ENCODE peak calls at places on chromosome 4, in nine cellular contexts. One of them, this sample, is unnamed. For H3K4me1, the result is how much of the 10 kb centered on the place peaks cover.

GRCh38 chr4:103012085-103012484 is 7.4 kb downstream of the SLC9B1 start:
- DNase-seq in SK-N-SH: no peak
- DNase-seq in pancreas: no peak
- DNase-seq in colonic mucosa: no peak
- DNase-seq in tibial artery: no peak
- DNase-seq in cardiac muscle cell: no peak
- DNase-seq in spleen: no peak
- DNase-seq in esophagus muscularis mucosa: no peak
- DNase-seq in transverse colon: no peak
- DNase-seq in this sample: no peak

GRCh38 chr4:154618708-154619315 is 6.4 kb upstream of the FGG start:
- DNase-seq in transverse colon: peak
- DNase-seq in esophagus muscularis mucosa: no peak
- DNase-seq in cardiac muscle cell: peak
- DNase-seq in spleen: no peak
- DNase-seq in tibial artery: no peak
- DNase-seq in colonic mucosa: peak
- DNase-seq in SK-N-SH: peak
- DNase-seq in pancreas: no peak
- DNase-seq in this sample: no peak

GRCh38 chr4:117817316-117817715 is 217.0 kb upstream of the NDST3 start:
- DNase-seq in tibial artery: no peak
- DNase-seq in transverse colon: no peak
- DNase-seq in pancreas: no peak
- DNase-seq in spleen: no peak
- DNase-seq in esophagus muscularis mucosa: no peak
- DNase-seq in SK-N-SH: no peak
- DNase-seq in cardiac muscle cell: no peak
- DNase-seq in colonic mucosa: no peak
- DNase-seq in this sample: no peak

GRCh38 chr4:156329779-156330178 is 376.1 kb upstream of the CTSO start:
- DNase-seq in SK-N-SH: no peak
- DNase-seq in pancreas: no peak
- DNase-seq in cardiac muscle cell: no peak
- DNase-seq in transverse colon: no peak
- DNase-seq in spleen: no peak
- DNase-seq in esophagus muscularis mucosa: no peak
- DNase-seq in colonic mucosa: no peak
- DNase-seq in tibial artery: no peak
- DNase-seq in this sample: no peak

GRCh38 chr4:76639292-76639691 is 204.3 kb downstream of the SHROOM3 start:
- DNase-seq in SK-N-SH: no peak
- DNase-seq in cardiac muscle cell: no peak
- DNase-seq in spleen: no peak
- DNase-seq in colonic mucosa: no peak
- DNase-seq in tibial artery: no peak
- DNase-seq in pancreas: no peak
- DNase-seq in transverse colon: no peak
- DNase-seq in esophagus muscularis mucosa: no peak
- DNase-seq in this sample: no peak

GRCh38 chr4:114603455-114603854 is 4.8 kb downstream of the UGT8 start:
- DNase-seq in spleen: no peak
- DNase-seq in tibial artery: no peak
- DNase-seq in cardiac muscle cell: no peak
- DNase-seq in esophagus muscularis mucosa: no peak
- DNase-seq in pancreas: no peak
- DNase-seq in colonic mucosa: no peak
- DNase-seq in transverse colon: peak
- DNase-seq in SK-N-SH: no peak
- DNase-seq in this sample: no peak

GRCh38 chr4:61068025-61068424 is 132.1 kb upstream of the ADGRL3 start:
- DNase-seq in colonic mucosa: no peak
- DNase-seq in esophagus muscularis mucosa: no peak
- DNase-seq in cardiac muscle cell: no peak
- DNase-seq in pancreas: no peak
- DNase-seq in transverse colon: no peak
- DNase-seq in tibial artery: no peak
- DNase-seq in SK-N-SH: no peak
- DNase-seq in spleen: no peak
- DNase-seq in this sample: no peak

GRCh38 chr4:189396435-189396834 is 544.2 kb upstream of the FRG1 start:
- DNase-seq in colonic mucosa: no peak
- DNase-seq in cardiac muscle cell: no peak
- DNase-seq in pancreas: no peak
- DNase-seq in transverse colon: no peak
- DNase-seq in SK-N-SH: no peak
- DNase-seq in esophagus muscularis mucosa: no peak
- DNase-seq in tibial artery: no peak
- DNase-seq in spleen: no peak
- DNase-seq in this sample: no peak

GRCh38 chr4:153589703-153590595 is 94.1 kb upstream of the TLR2 start:
- DNase-seq in pancreas: no peak
- DNase-seq in SK-N-SH: no peak
- DNase-seq in spleen: no peak
- DNase-seq in transverse colon: no peak
- DNase-seq in cardiac muscle cell: no peak
- DNase-seq in tibial artery: no peak
- DNase-seq in colonic mucosa: no peak
- DNase-seq in esophagus muscularis mucosa: no peak
- DNase-seq in this sample: no peak

GRCh38 chr4:122576261-122577188 is 44.3 kb downstream of the IL21 start:
- DNase-seq in pancreas: no peak
- DNase-seq in esophagus muscularis mucosa: no peak
- DNase-seq in transverse colon: no peak
- DNase-seq in spleen: no peak
- DNase-seq in tibial artery: no peak
- DNase-seq in cardiac muscle cell: peak
- DNase-seq in SK-N-SH: peak
- DNase-seq in colonic mucosa: no peak
- DNase-seq in this sample: no peak

GRCh38 chr4:27176400-27176799 is 315.8 kb downstream of the STIM2 start:
- DNase-seq in transverse colon: peak
- DNase-seq in esophagus muscularis mucosa: no peak
- DNase-seq in colonic mucosa: peak
- DNase-seq in spleen: no peak
- DNase-seq in pancreas: no peak
- DNase-seq in cardiac muscle cell: peak
- DNase-seq in SK-N-SH: peak
- DNase-seq in tibial artery: no peak
- DNase-seq in this sample: peak

GRCh38 chr4:1758306-1759121 is 34.6 kb upstream of the FGFR3 start:
- DNase-seq in spleen: no peak
- DNase-seq in cardiac muscle cell: no peak
- DNase-seq in transverse colon: no peak
- DNase-seq in esophagus muscularis mucosa: no peak
- DNase-seq in pancreas: no peak
- DNase-seq in tibial artery: no peak
- DNase-seq in colonic mucosa: no peak
- DNase-seq in SK-N-SH: no peak
- DNase-seq in this sample: no peak
- H3K4me1 ChIP-seq in spleen: half or more
- H3K4me1 ChIP-seq in cardiac muscle cell: under half
- H3K4me1 ChIP-seq in transverse colon: under half
- H3K4me1 ChIP-seq in esophagus muscularis mucosa: under half
- H3K4me1 ChIP-seq in pancreas: under half
- H3K4me1 ChIP-seq in tibial artery: under half
- H3K4me1 ChIP-seq in colonic mucosa: under half
- H3K4me1 ChIP-seq in SK-N-SH: under half
- H3K4me1 ChIP-seq in this sample: under half

GRCh38 chr4:48131736-48132135 is 2.3 kb downstream of the TXK start:
- DNase-seq in colonic mucosa: no peak
- DNase-seq in esophagus muscularis mucosa: no peak
- DNase-seq in tibial artery: no peak
- DNase-seq in transverse colon: no peak
- DNase-seq in SK-N-SH: no peak
- DNase-seq in cardiac muscle cell: no peak
- DNase-seq in pancreas: no peak
- DNase-seq in spleen: no peak
- DNase-seq in this sample: no peak
- H3K4me1 ChIP-seq in colonic mucosa: under half
- H3K4me1 ChIP-seq in esophagus muscularis mucosa: under half
- H3K4me1 ChIP-seq in tibial artery: under half
- H3K4me1 ChIP-seq in transverse colon: under half
- H3K4me1 ChIP-seq in SK-N-SH: under half
- H3K4me1 ChIP-seq in cardiac muscle cell: under half
- H3K4me1 ChIP-seq in pancreas: under half
- H3K4me1 ChIP-seq in spleen: under half
- H3K4me1 ChIP-seq in this sample: under half

DNA sequence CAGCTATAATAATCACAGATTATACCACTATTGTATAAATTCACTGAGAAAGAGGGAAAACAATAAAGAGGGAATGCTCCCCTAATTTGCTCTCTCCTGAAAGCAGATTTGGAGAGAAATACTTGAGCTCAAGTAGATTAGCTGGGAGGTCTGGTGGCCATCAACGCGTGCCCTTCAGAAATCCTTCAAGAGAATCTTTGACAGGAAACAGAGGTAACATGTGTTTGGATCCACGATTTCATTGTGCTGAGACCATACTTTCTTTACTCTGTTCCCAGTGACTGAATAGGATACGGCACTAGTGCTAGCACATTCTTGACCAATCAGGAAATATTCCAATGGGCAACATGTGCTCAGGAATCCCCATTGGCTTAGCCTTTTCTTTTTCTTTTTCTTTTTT is 1395.3 kb downstream of the RAPGEF2 start:
- DNase-seq in esophagus muscularis mucosa: no peak
- DNase-seq in tibial artery: no peak
- DNase-seq in SK-N-SH: no peak
- DNase-seq in pancreas: no peak
- DNase-seq in spleen: no peak
- DNase-seq in cardiac muscle cell: peak
- DNase-seq in transverse colon: no peak
- DNase-seq in colonic mucosa: no peak
- DNase-seq in this sample: no peak
- H3K4me1 ChIP-seq in esophagus muscularis mucosa: under half
- H3K4me1 ChIP-seq in tibial artery: under half
- H3K4me1 ChIP-seq in SK-N-SH: under half
- H3K4me1 ChIP-seq in pancreas: under half
- H3K4me1 ChIP-seq in spleen: under half
- H3K4me1 ChIP-seq in cardiac muscle cell: under half
- H3K4me1 ChIP-seq in transverse colon: under half
- H3K4me1 ChIP-seq in colonic mucosa: under half
- H3K4me1 ChIP-seq in this sample: under half

GRCh38 chr4:8353912-8354453 is 84.4 kb downstream of the HTRA3 start:
- DNase-seq in transverse colon: peak
- DNase-seq in colonic mucosa: no peak
- DNase-seq in spleen: no peak
- DNase-seq in cardiac muscle cell: no peak
- DNase-seq in SK-N-SH: no peak
- DNase-seq in tibial artery: peak
- DNase-seq in pancreas: no peak
- DNase-seq in esophagus muscularis mucosa: no peak
- DNase-seq in this sample: no peak

GRCh38 chr4:8356856-8357255 is 83.7 kb downstream of the ACOX3 start:
- DNase-seq in tibial artery: no peak
- DNase-seq in spleen: no peak
- DNase-seq in cardiac muscle cell: no peak
- DNase-seq in transverse colon: no peak
- DNase-seq in colonic mucosa: no peak
- DNase-seq in pancreas: no peak
- DNase-seq in esophagus muscularis mucosa: no peak
- DNase-seq in SK-N-SH: no peak
- DNase-seq in this sample: no peak

GRCh38 chr4:8355864-8356565 is 84.5 kb downstream of the ACOX3 start:
- DNase-seq in pancreas: peak
- DNase-seq in transverse colon: no peak
- DNase-seq in tibial artery: peak
- DNase-seq in cardiac muscle cell: no peak
- DNase-seq in SK-N-SH: no peak
- DNase-seq in spleen: no peak
- DNase-seq in colonic mucosa: no peak
- DNase-seq in esophagus muscularis mucosa: no peak
- DNase-seq in this sample: no peak

GRCh38 chr4:8353158-8353495 is 83.6 kb downstream of the HTRA3 start:
- DNase-seq in spleen: no peak
- DNase-seq in cardiac muscle cell: no peak
- DNase-seq in esophagus muscularis mucosa: no peak
- DNase-seq in tibial artery: peak
- DNase-seq in transverse colon: no peak
- DNase-seq in SK-N-SH: no peak
- DNase-seq in pancreas: no peak
- DNase-seq in colonic mucosa: no peak
- DNase-seq in this sample: no peak

DNA sequence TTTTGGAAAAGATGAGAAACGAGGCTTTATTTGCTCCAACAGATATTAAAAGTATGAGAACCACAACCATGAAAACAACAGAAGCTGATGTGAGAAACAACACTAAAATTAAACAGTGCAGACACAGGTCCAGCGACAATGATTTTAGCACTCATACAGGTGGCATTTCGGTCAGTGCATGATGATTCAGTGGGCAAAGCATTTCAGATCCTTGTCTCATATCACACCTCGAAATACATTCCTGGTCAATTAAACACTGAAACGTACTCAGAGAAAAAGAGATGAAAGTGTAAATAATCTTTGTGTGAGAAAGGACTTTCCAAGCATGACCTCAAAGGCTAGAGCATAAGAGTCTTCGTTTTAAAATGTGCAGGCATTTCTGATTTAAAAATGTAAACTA is 85.2 kb downstream of the ACOX3 start:
- DNase-seq in tibial artery: no peak
- DNase-seq in esophagus muscularis mucosa: no peak
- DNase-seq in transverse colon: no peak
- DNase-seq in colonic mucosa: no peak
- DNase-seq in SK-N-SH: no peak
- DNase-seq in spleen: no peak
- DNase-seq in cardiac muscle cell: no peak
- DNase-seq in pancreas: no peak
- DNase-seq in this sample: no peak
- H3K4me1 ChIP-seq in tibial artery: under half
- H3K4me1 ChIP-seq in esophagus muscularis mucosa: half or more
- H3K4me1 ChIP-seq in transverse colon: under half
- H3K4me1 ChIP-seq in colonic mucosa: under half
- H3K4me1 ChIP-seq in SK-N-SH: under half
- H3K4me1 ChIP-seq in spleen: under half
- H3K4me1 ChIP-seq in cardiac muscle cell: under half
- H3K4me1 ChIP-seq in pancreas: under half
- H3K4me1 ChIP-seq in this sample: under half

DNA sequence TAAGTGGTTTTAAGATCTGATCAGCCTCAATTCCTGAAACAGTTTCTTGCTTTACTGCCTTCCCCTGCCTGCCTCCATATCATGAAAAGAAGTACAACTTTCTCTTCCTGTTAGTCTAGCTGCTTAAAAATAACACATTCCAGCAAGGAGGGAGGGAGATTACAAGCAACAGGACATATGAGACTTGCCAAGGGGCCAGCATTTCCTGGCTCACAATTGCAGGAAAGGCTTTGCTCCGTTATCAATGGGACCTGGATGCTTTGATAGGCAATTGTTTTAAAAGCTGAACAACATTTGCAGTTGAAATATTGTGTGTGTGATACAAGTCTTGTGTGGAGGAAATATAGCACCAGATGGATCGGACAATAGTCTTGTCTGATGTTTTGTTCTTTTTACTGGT is 425.0 kb downstream of the FAT4 start:
- DNase-seq in tibial artery: no peak
- DNase-seq in colonic mucosa: no peak
- DNase-seq in SK-N-SH: no peak
- DNase-seq in transverse colon: no peak
- DNase-seq in cardiac muscle cell: peak
- DNase-seq in pancreas: no peak
- DNase-seq in esophagus muscularis mucosa: no peak
- DNase-seq in spleen: no peak
- DNase-seq in this sample: no peak
- H3K4me1 ChIP-seq in tibial artery: under half
- H3K4me1 ChIP-seq in colonic mucosa: under half
- H3K4me1 ChIP-seq in SK-N-SH: under half
- H3K4me1 ChIP-seq in transverse colon: under half
- H3K4me1 ChIP-seq in cardiac muscle cell: under half
- H3K4me1 ChIP-seq in pancreas: under half
- H3K4me1 ChIP-seq in esophagus muscularis mucosa: under half
- H3K4me1 ChIP-seq in spleen: under half
- H3K4me1 ChIP-seq in this sample: under half

GRCh38 chr4:1722551-1723071 is 1.3 kb downstream of the TACC3 start:
- DNase-seq in colonic mucosa: no peak
- DNase-seq in tibial artery: peak
- DNase-seq in SK-N-SH: peak
- DNase-seq in esophagus muscularis mucosa: no peak
- DNase-seq in transverse colon: no peak
- DNase-seq in spleen: peak
- DNase-seq in pancreas: peak
- DNase-seq in cardiac muscle cell: no peak
- DNase-seq in this sample: peak
- H3K4me1 ChIP-seq in colonic mucosa: under half
- H3K4me1 ChIP-seq in tibial artery: under half
- H3K4me1 ChIP-seq in SK-N-SH: under half
- H3K4me1 ChIP-seq in esophagus muscularis mucosa: half or more
- H3K4me1 ChIP-seq in transverse colon: under half
- H3K4me1 ChIP-seq in spleen: half or more
- H3K4me1 ChIP-seq in pancreas: under half
- H3K4me1 ChIP-seq in cardiac muscle cell: under half
- H3K4me1 ChIP-seq in this sample: under half